ENCODE peak calls at places on chromosomes 16 and 17, in four cellular contexts. One of them, this sample, is unnamed. For H3K9me3, the result is how much of the 10 kb centered on the place peaks cover.

GRCh38 chr17:63440127-63440769 is 5.9 kb downstream of the CYB561 start:
- DNase-seq in BE2C: peak
- DNase-seq in IMR-90: no peak
- DNase-seq in ascending aorta: no peak
- DNase-seq in this sample: no peak

GRCh38 chr17:42484304-42484703 is 25.6 kb downstream of the ATP6V0A1 start:
- DNase-seq in BE2C: no peak
- DNase-seq in ascending aorta: no peak
- DNase-seq in IMR-90: no peak
- DNase-seq in this sample: no peak

GRCh38 chr16:932831-933330 is 37.9 kb downstream of the LMF1 start:
- DNase-seq in IMR-90: no peak
- DNase-seq in BE2C: no peak
- DNase-seq in ascending aorta: no peak
- DNase-seq in this sample: no peak

GRCh38 chr16:1082266-1082951 is 9.9 kb downstream of the SSTR5 start:
- DNase-seq in ascending aorta: no peak
- DNase-seq in BE2C: no peak
- DNase-seq in IMR-90: peak
- DNase-seq in this sample: no peak

GRCh38 chr16:69513180-69513966 is 52.4 kb upstream of the NFAT5 start:
- DNase-seq in IMR-90: peak
- DNase-seq in ascending aorta: no peak
- DNase-seq in BE2C: no peak
- DNase-seq in this sample: no peak

GRCh38 chr17:40017422-40018080 is 2.3 kb downstream of the CSF3 start:
- DNase-seq in IMR-90: no peak
- DNase-seq in BE2C: no peak
- DNase-seq in ascending aorta: no peak
- DNase-seq in this sample: no peak

GRCh38 chr17:41615454-41615853 is 2.9 kb upstream of the KRT16 start:
- DNase-seq in IMR-90: no peak
- DNase-seq in BE2C: no peak
- DNase-seq in ascending aorta: no peak
- DNase-seq in this sample: peak

GRCh38 chr17:50563095-50563511 is 2.6 kb downstream of the CACNA1G start:
- DNase-seq in IMR-90: no peak
- DNase-seq in BE2C: no peak
- DNase-seq in ascending aorta: no peak
- DNase-seq in this sample: no peak

GRCh38 chr16:27399969-27400368 is 2.0 kb upstream of the IL21R start:
- DNase-seq in IMR-90: no peak
- DNase-seq in ascending aorta: no peak
- DNase-seq in BE2C: no peak
- DNase-seq in this sample: no peak

GRCh38 chr16:19266774-19267173 is 18.8 kb upstream of the CLEC19A start:
- DNase-seq in ascending aorta: no peak
- DNase-seq in BE2C: no peak
- DNase-seq in IMR-90: no peak
- DNase-seq in this sample: no peak

GRCh38 chr17:40551091-40551873 is 14.0 kb downstream of the CCR7 start:
- DNase-seq in BE2C: peak
- DNase-seq in ascending aorta: no peak
- DNase-seq in IMR-90: peak
- DNase-seq in this sample: no peak

GRCh38 chr17:46774108-46774737 is 44.3 kb downstream of the WNT3 start:
- DNase-seq in IMR-90: no peak
- DNase-seq in BE2C: no peak
- DNase-seq in ascending aorta: no peak
- DNase-seq in this sample: no peak

GRCh38 chr17:82930924-82931695 is 91.3 kb upstream of the ZNF750 start:
- DNase-seq in IMR-90: no peak
- DNase-seq in BE2C: peak
- DNase-seq in ascending aorta: no peak
- DNase-seq in this sample: no peak

GRCh38 chr16:83781-84615 is 6.0 kb downstream of the MPG start:
- DNase-seq in ascending aorta: no peak
- DNase-seq in IMR-90: peak
- DNase-seq in BE2C: no peak
- DNase-seq in this sample: no peak

GRCh38 chr17:20210180-20210579 is 201.0 kb downstream of the SPECC1 start:
- DNase-seq in BE2C: no peak
- DNase-seq in IMR-90: no peak
- DNase-seq in ascending aorta: no peak
- DNase-seq in this sample: no peak

GRCh38 chr17:8963665-8964258 is 1.7 kb downstream of the PIK3R5 start:
- DNase-seq in ascending aorta: no peak
- DNase-seq in IMR-90: no peak
- DNase-seq in BE2C: no peak
- DNase-seq in this sample: peak

GRCh38 chr17:45294506-45294905 is 22.3 kb downstream of the MAP3K14 start:
- DNase-seq in IMR-90: peak
- DNase-seq in ascending aorta: no peak
- DNase-seq in BE2C: no peak
- DNase-seq in this sample: no peak

GRCh38 chr16:5633845-5634440 is 536.3 kb upstream of the EEF2KMT start:
- DNase-seq in BE2C: no peak
- DNase-seq in IMR-90: peak
- DNase-seq in ascending aorta: no peak
- DNase-seq in this sample: peak

GRCh38 chr17:61862105-61862574 is 1.2 kb downstream of the BRIP1 start:
- DNase-seq in ascending aorta: no peak
- DNase-seq in BE2C: no peak
- DNase-seq in IMR-90: peak
- DNase-seq in this sample: no peak

GRCh38 chr17:56710986-56711385 is 117.5 kb downstream of the NOG start:
- DNase-seq in BE2C: no peak
- DNase-seq in ascending aorta: no peak
- DNase-seq in IMR-90: no peak
- DNase-seq in this sample: no peak

GRCh38 chr16:81823111-81823510 is 44.0 kb downstream of the PLCG2 start:
- DNase-seq in ascending aorta: no peak
- DNase-seq in IMR-90: no peak
- DNase-seq in BE2C: no peak
- DNase-seq in this sample: no peak

GRCh38 chr16:30927789-30928378 is 4.5 kb downstream of the FBXL19 start:
- DNase-seq in ascending aorta: no peak
- DNase-seq in BE2C: peak
- DNase-seq in IMR-90: peak
- DNase-seq in this sample: peak

GRCh38 chr16:24255446-24256352 is at the start of gene CACNG3:
- DNase-seq in ascending aorta: no peak
- DNase-seq in BE2C: peak
- DNase-seq in IMR-90: peak
- DNase-seq in this sample: peak

GRCh38 chr16:48113471-48113870 is 42.3 kb downstream of the ABCC12 start:
- DNase-seq in IMR-90: no peak
- DNase-seq in BE2C: no peak
- DNase-seq in ascending aorta: no peak
- DNase-seq in this sample: peak

GRCh38 chr17:46977348-46977747 is 1.7 kb downstream of the RPRML start:
- DNase-seq in ascending aorta: no peak
- DNase-seq in IMR-90: peak
- DNase-seq in BE2C: peak
- DNase-seq in this sample: peak

GRCh38 chr16:67666032-67666537 is 465 bp downstream of the ENKD1 start:
- DNase-seq in BE2C: peak
- DNase-seq in ascending aorta: no peak
- DNase-seq in IMR-90: no peak
- DNase-seq in this sample: peak

GRCh38 chr17:20955437-20956323 is 87.1 kb downstream of the USP22 start:
- DNase-seq in BE2C: no peak
- DNase-seq in ascending aorta: no peak
- DNase-seq in IMR-90: peak
- DNase-seq in this sample: no peak

GRCh38 chr17:57264776-57265175 is 8.5 kb downstream of the MSI2 start:
- DNase-seq in ascending aorta: no peak
- DNase-seq in IMR-90: no peak
- DNase-seq in BE2C: no peak
- DNase-seq in this sample: no peak

GRCh38 chr17:72594248-72594647 is 473.4 kb downstream of the SOX9 start:
- DNase-seq in IMR-90: no peak
- DNase-seq in BE2C: no peak
- DNase-seq in ascending aorta: no peak
- DNase-seq in this sample: no peak

GRCh38 chr17:61251939-61252865 is 147.4 kb upstream of the TBX2 start:
- DNase-seq in ascending aorta: peak
- DNase-seq in IMR-90: peak
- DNase-seq in BE2C: no peak
- DNase-seq in this sample: no peak

GRCh38 chr16:82882249-82882648 is 255.5 kb downstream of the CDH13 start:
- DNase-seq in ascending aorta: no peak
- DNase-seq in BE2C: no peak
- DNase-seq in IMR-90: no peak
- DNase-seq in this sample: no peak
- H3K4me3 ChIP-seq in ascending aorta: no peak
- H3K4me3 ChIP-seq in BE2C: no peak
- H3K4me3 ChIP-seq in IMR-90: no peak
- H3K4me3 ChIP-seq in this sample: no peak

DNA sequence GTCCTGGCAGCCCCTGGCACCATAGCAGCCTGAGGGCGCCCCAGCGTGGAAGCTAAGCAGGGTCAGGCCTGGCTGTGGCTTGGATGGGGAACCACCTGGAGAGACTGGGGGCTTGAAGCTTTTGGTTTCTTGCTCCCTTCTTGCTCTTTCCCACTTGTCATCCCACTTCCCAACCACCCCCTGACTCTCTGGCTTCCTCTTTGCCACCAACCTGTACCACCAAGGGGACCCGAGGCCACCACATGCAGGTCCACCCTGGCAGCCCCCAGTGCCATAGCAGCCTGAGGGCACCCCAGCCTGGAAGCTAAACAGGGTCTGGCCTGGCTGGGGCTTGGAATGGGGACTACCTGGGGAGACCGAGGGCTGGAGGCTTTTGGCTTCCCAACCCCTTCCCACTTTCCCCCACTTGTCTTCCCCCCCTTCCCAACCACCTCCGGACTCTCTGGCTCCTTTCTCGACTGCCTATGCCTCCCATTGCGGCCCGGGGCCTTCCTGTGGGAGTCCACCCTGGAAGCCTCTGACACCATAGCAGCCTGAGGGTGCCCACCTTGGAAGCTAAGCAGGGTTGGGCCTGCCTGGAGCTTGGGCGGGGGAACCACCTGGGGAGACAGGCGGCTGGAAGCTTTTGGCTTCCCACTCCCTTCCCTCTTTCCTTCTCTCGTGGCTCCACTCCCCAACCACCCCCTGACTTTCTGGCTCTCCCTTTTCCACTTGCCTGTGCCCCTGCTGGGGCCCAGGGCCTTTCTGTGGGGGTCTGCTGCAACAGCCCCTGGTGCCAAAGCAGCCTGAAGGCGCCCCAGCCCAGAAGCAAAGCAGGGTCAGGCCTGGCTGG is 2294.4 kb downstream of the TP53TG3F start:
- DNase-seq in IMR-90: no peak
- DNase-seq in ascending aorta: no peak
- DNase-seq in BE2C: no peak
- DNase-seq in this sample: no peak
- H3K9me3 ChIP-seq in IMR-90: under half
- H3K9me3 ChIP-seq in ascending aorta: under half
- H3K9me3 ChIP-seq in BE2C: under half
- H3K9me3 ChIP-seq in this sample: under half

GRCh38 chr16:6861136-6861535 is 471.5 kb upstream of the RBFOX1 start:
- DNase-seq in IMR-90: no peak
- DNase-seq in BE2C: no peak
- DNase-seq in ascending aorta: no peak
- DNase-seq in this sample: peak
- H3K4me3 ChIP-seq in IMR-90: no peak
- H3K4me3 ChIP-seq in BE2C: no peak
- H3K4me3 ChIP-seq in ascending aorta: no peak
- H3K4me3 ChIP-seq in this sample: peak

GRCh38 chr17:26807024-26807423 is 486.9 kb upstream of the WSB1 start:
- DNase-seq in BE2C: no peak
- DNase-seq in ascending aorta: no peak
- DNase-seq in IMR-90: no peak
- DNase-seq in this sample: no peak
- H3K9me3 ChIP-seq in BE2C: under half
- H3K9me3 ChIP-seq in ascending aorta: under half
- H3K9me3 ChIP-seq in IMR-90: under half
- H3K9me3 ChIP-seq in this sample: half or more

GRCh38 chr17:69417545-69418483 is 3.3 kb downstream of the MAP2K6 start:
- DNase-seq in BE2C: no peak
- DNase-seq in ascending aorta: no peak
- DNase-seq in IMR-90: no peak
- DNase-seq in this sample: peak

GRCh38 chr17:69411766-69412165 is 2.7 kb upstream of the MAP2K6 start:
- DNase-seq in BE2C: no peak
- DNase-seq in IMR-90: no peak
- DNase-seq in ascending aorta: no peak
- DNase-seq in this sample: no peak

GRCh38 chr17:69415431-69415830 is 934 bp downstream of the MAP2K6 start:
- DNase-seq in IMR-90: no peak
- DNase-seq in ascending aorta: no peak
- DNase-seq in BE2C: no peak
- DNase-seq in this sample: no peak

GRCh38 chr17:69412336-69412735 is 2.2 kb upstream of the MAP2K6 start:
- DNase-seq in BE2C: no peak
- DNase-seq in IMR-90: no peak
- DNase-seq in ascending aorta: no peak
- DNase-seq in this sample: peak

DNA sequence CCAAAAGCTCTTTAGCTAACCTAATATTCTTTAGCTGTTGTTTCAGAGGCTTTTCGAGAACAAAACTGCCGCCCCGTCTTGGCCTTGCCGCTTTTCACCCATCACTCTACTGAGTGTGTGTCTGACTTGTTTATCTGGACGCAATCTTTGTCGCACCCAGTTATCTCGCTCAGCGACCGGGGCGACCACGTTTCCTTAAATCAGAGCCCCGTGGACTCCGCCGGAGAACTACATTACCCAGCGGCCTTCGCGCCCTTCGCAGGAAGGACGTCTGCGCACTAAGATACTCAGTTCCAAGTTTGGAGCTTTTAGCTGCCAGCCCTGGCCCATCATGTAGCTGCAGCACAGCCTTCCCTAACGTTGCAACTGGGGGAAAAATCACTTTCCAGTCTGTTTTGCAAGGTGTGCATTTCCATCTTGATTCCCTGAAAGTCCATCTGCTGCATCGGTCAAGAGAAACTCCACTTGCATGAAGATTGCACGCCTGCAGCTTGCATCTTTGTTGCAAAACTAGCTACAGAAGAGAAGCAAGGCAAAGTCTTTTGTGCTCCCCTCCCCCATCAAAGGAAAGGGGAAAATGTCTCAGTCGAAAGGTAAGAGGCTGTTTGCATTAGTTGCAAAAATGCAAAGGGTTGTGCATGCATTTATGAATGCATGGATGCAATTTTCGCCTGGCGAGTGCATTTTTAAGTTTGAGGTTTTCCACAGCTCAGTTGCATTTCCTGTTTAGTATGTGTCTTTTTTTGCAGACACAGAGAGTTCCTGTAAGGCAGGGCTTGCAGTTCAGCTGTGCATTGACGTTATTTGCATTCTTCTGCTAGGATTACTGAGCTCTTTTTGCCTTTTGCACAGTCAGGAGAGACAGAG is at the start of gene MAP2K6:
- DNase-seq in BE2C: peak
- DNase-seq in ascending aorta: peak
- DNase-seq in IMR-90: peak
- DNase-seq in this sample: peak
- H3K4me3 ChIP-seq in BE2C: peak
- H3K4me3 ChIP-seq in ascending aorta: peak
- H3K4me3 ChIP-seq in IMR-90: peak
- H3K4me3 ChIP-seq in this sample: peak